ENCODE peak calls at places on chromosomes 13 and 19, in ten cellular contexts. One of them, this sample, is unnamed.

GRCh38 chr13:39641645-39642044 is 13.8 kb upstream of the COG6 start:
- DNase-seq in AG10803: no peak
- DNase-seq in fibroblast of the aortic adventitia: no peak
- DNase-seq in NB4: peak; percentile 52
- DNase-seq in endothelial cell: no peak
- DNase-seq in HCT116: no peak
- DNase-seq in IMR-90: no peak
- DNase-seq in HepG2: no peak
- DNase-seq in sigmoid colon: no peak
- DNase-seq in cardiac fibroblast: no peak
- DNase-seq in this sample: no peak

GRCh38 chr13:94431569-94431968 is 47.9 kb downstream of the DCT start:
- DNase-seq in AG10803: peak; percentile 46
- DNase-seq in fibroblast of the aortic adventitia: peak; percentile 57
- DNase-seq in NB4: no peak
- DNase-seq in endothelial cell: no peak
- DNase-seq in HCT116: no peak
- DNase-seq in IMR-90: peak; percentile 17
- DNase-seq in HepG2: no peak
- DNase-seq in sigmoid colon: no peak
- DNase-seq in cardiac fibroblast: peak; percentile 27
- DNase-seq in this sample: no peak

GRCh38 chr13:87536499-87536898 is 134.7 kb upstream of the SLITRK5 start:
- DNase-seq in AG10803: no peak
- DNase-seq in fibroblast of the aortic adventitia: no peak
- DNase-seq in NB4: no peak
- DNase-seq in endothelial cell: no peak
- DNase-seq in HCT116: no peak
- DNase-seq in IMR-90: no peak
- DNase-seq in HepG2: no peak
- DNase-seq in sigmoid colon: no peak
- DNase-seq in cardiac fibroblast: no peak
- DNase-seq in this sample: no peak

GRCh38 chr13:110108348-110109139 is 198.4 kb downstream of the COL4A1 start:
- DNase-seq in AG10803: peak; percentile 90
- DNase-seq in fibroblast of the aortic adventitia: peak; percentile 88
- DNase-seq in NB4: peak; percentile 91
- DNase-seq in endothelial cell: peak; percentile 77
- DNase-seq in HCT116: peak; percentile 53
- DNase-seq in IMR-90: peak; percentile 88
- DNase-seq in HepG2: peak; percentile 51
- DNase-seq in sigmoid colon: peak; percentile 93
- DNase-seq in cardiac fibroblast: peak; percentile 92
- DNase-seq in this sample: peak; percentile 52

GRCh38 chr19:14383898-14384669 is 2.8 kb downstream of the ADGRE5 start:
- DNase-seq in AG10803: peak; percentile 57
- DNase-seq in fibroblast of the aortic adventitia: peak; percentile 44
- DNase-seq in NB4: peak; percentile 90
- DNase-seq in endothelial cell: no peak
- DNase-seq in HCT116: no peak
- DNase-seq in IMR-90: peak; percentile 55
- DNase-seq in HepG2: no peak
- DNase-seq in sigmoid colon: peak; percentile 84
- DNase-seq in cardiac fibroblast: peak; percentile 61
- DNase-seq in this sample: no peak

GRCh38 chr19:46756544-46756888 is 10.3 kb upstream of the STRN4 start:
- DNase-seq in AG10803: no peak
- DNase-seq in fibroblast of the aortic adventitia: no peak
- DNase-seq in NB4: no peak
- DNase-seq in endothelial cell: no peak
- DNase-seq in HCT116: no peak
- DNase-seq in IMR-90: no peak
- DNase-seq in HepG2: no peak
- DNase-seq in sigmoid colon: peak; percentile 66
- DNase-seq in cardiac fibroblast: no peak
- DNase-seq in this sample: no peak

GRCh38 chr13:109479991-109480696 is 306.2 kb downstream of the IRS2 start:
- DNase-seq in AG10803: peak; percentile 51
- DNase-seq in fibroblast of the aortic adventitia: peak; percentile 37
- DNase-seq in NB4: no peak
- DNase-seq in endothelial cell: no peak
- DNase-seq in HCT116: no peak
- DNase-seq in IMR-90: peak; percentile 40
- DNase-seq in HepG2: no peak
- DNase-seq in sigmoid colon: no peak
- DNase-seq in cardiac fibroblast: peak; percentile 74
- DNase-seq in this sample: peak; percentile 54

GRCh38 chr13:40640845-40641458 is 25.5 kb downstream of the FOXO1 start:
- DNase-seq in AG10803: no peak
- DNase-seq in fibroblast of the aortic adventitia: no peak
- DNase-seq in NB4: peak; percentile 85
- DNase-seq in endothelial cell: no peak
- DNase-seq in HCT116: no peak
- DNase-seq in IMR-90: no peak
- DNase-seq in HepG2: no peak
- DNase-seq in sigmoid colon: no peak
- DNase-seq in cardiac fibroblast: no peak
- DNase-seq in this sample: no peak

GRCh38 chr13:48773531-48774275 is 120.0 kb downstream of the CYSLTR2 start:
- DNase-seq in AG10803: no peak
- DNase-seq in fibroblast of the aortic adventitia: no peak
- DNase-seq in NB4: no peak
- DNase-seq in endothelial cell: no peak
- DNase-seq in HCT116: no peak
- DNase-seq in IMR-90: peak; percentile 50
- DNase-seq in HepG2: no peak
- DNase-seq in sigmoid colon: no peak
- DNase-seq in cardiac fibroblast: no peak
- DNase-seq in this sample: no peak

GRCh38 chr13:48772908-48773307 is 119.2 kb downstream of the CYSLTR2 start:
- DNase-seq in AG10803: no peak
- DNase-seq in fibroblast of the aortic adventitia: no peak
- DNase-seq in NB4: no peak
- DNase-seq in endothelial cell: no peak
- DNase-seq in HCT116: no peak
- DNase-seq in IMR-90: no peak
- DNase-seq in HepG2: no peak
- DNase-seq in sigmoid colon: no peak
- DNase-seq in cardiac fibroblast: no peak
- DNase-seq in this sample: no peak

GRCh38 chr13:48770372-48770771 is 116.6 kb downstream of the CYSLTR2 start:
- DNase-seq in AG10803: no peak
- DNase-seq in fibroblast of the aortic adventitia: no peak
- DNase-seq in NB4: no peak
- DNase-seq in endothelial cell: no peak
- DNase-seq in HCT116: no peak
- DNase-seq in IMR-90: no peak
- DNase-seq in HepG2: no peak
- DNase-seq in sigmoid colon: no peak
- DNase-seq in cardiac fibroblast: no peak
- DNase-seq in this sample: no peak

GRCh38 chr13:48769107-48769704 is 115.5 kb downstream of the CYSLTR2 start:
- DNase-seq in AG10803: peak; percentile 92
- DNase-seq in fibroblast of the aortic adventitia: peak; percentile 97
- DNase-seq in NB4: peak; percentile 88
- DNase-seq in endothelial cell: peak; percentile 90
- DNase-seq in HCT116: peak; percentile 85
- DNase-seq in IMR-90: peak; percentile 91
- DNase-seq in HepG2: peak; percentile 82
- DNase-seq in sigmoid colon: peak; percentile 87
- DNase-seq in cardiac fibroblast: peak; percentile 95
- DNase-seq in this sample: peak; percentile 69
- TF ChIP-seq CTCF in AG10803: peak; percentile 100
- TF ChIP-seq CTCF in fibroblast of the aortic adventitia: peak; percentile 97
- TF ChIP-seq CTCF in NB4: peak; percentile 99
- TF ChIP-seq CTCF in endothelial cell: peak; percentile 99
- TF ChIP-seq CTCF in HCT116: peak; percentile 100
- TF ChIP-seq CTCF in IMR-90: peak; percentile 100
- TF ChIP-seq CTCF in HepG2: peak; percentile 98
- TF ChIP-seq CTCF in sigmoid colon: peak; percentile 98
- TF ChIP-seq CTCF in cardiac fibroblast: peak; percentile 97
- TF ChIP-seq CTCF in this sample: peak; percentile 97

GRCh38 chr19:6418562-6418932 is 6.1 kb downstream of the KHSRP start:
- DNase-seq in AG10803: no peak
- DNase-seq in fibroblast of the aortic adventitia: no peak
- DNase-seq in NB4: no peak
- DNase-seq in endothelial cell: no peak
- DNase-seq in HCT116: no peak
- DNase-seq in IMR-90: no peak
- DNase-seq in HepG2: no peak
- DNase-seq in sigmoid colon: no peak
- DNase-seq in cardiac fibroblast: no peak
- DNase-seq in this sample: no peak

GRCh38 chr19:6416658-6417405 is 7.8 kb downstream of the KHSRP start:
- DNase-seq in AG10803: no peak
- DNase-seq in fibroblast of the aortic adventitia: no peak
- DNase-seq in NB4: no peak
- DNase-seq in endothelial cell: no peak
- DNase-seq in HCT116: no peak
- DNase-seq in IMR-90: no peak
- DNase-seq in HepG2: no peak
- DNase-seq in sigmoid colon: no peak
- DNase-seq in cardiac fibroblast: no peak
- DNase-seq in this sample: no peak

GRCh38 chr19:6415592-6416190 is 8.9 kb downstream of the KHSRP start:
- DNase-seq in AG10803: no peak
- DNase-seq in fibroblast of the aortic adventitia: no peak
- DNase-seq in NB4: no peak
- DNase-seq in endothelial cell: no peak
- DNase-seq in HCT116: no peak
- DNase-seq in IMR-90: no peak
- DNase-seq in HepG2: no peak
- DNase-seq in sigmoid colon: peak; percentile 66
- DNase-seq in cardiac fibroblast: no peak
- DNase-seq in this sample: no peak

GRCh38 chr19:6414793-6415591 is 9.6 kb downstream of the KHSRP start:
- DNase-seq in AG10803: no peak
- DNase-seq in fibroblast of the aortic adventitia: no peak
- DNase-seq in NB4: no peak
- DNase-seq in endothelial cell: no peak
- DNase-seq in HCT116: no peak
- DNase-seq in IMR-90: no peak
- DNase-seq in HepG2: no peak
- DNase-seq in sigmoid colon: no peak
- DNase-seq in cardiac fibroblast: no peak
- DNase-seq in this sample: no peak

GRCh38 chr19:6417713-6418561 is 6.7 kb downstream of the KHSRP start:
- DNase-seq in AG10803: peak; percentile 13
- DNase-seq in fibroblast of the aortic adventitia: no peak
- DNase-seq in NB4: no peak
- DNase-seq in endothelial cell: peak; percentile 34
- DNase-seq in HCT116: no peak
- DNase-seq in IMR-90: peak; percentile 5
- DNase-seq in HepG2: no peak
- DNase-seq in sigmoid colon: peak; percentile 68
- DNase-seq in cardiac fibroblast: peak; percentile 24
- DNase-seq in this sample: no peak
- TF ChIP-seq CTCF in AG10803: peak; percentile 38
- TF ChIP-seq CTCF in fibroblast of the aortic adventitia: peak; percentile 59
- TF ChIP-seq CTCF in NB4: no peak
- TF ChIP-seq CTCF in endothelial cell: no peak
- TF ChIP-seq CTCF in HCT116: peak; percentile 50
- TF ChIP-seq CTCF in IMR-90: peak; percentile 36
- TF ChIP-seq CTCF in HepG2: peak; percentile 65
- TF ChIP-seq CTCF in sigmoid colon: peak; percentile 33
- TF ChIP-seq CTCF in cardiac fibroblast: peak; percentile 42
- TF ChIP-seq CTCF in this sample: peak; percentile 67

GRCh38 chr19:4606181-4606580 is 33.1 kb upstream of the TNFAIP8L1 start:
- DNase-seq in AG10803: no peak
- DNase-seq in fibroblast of the aortic adventitia: no peak
- DNase-seq in NB4: no peak
- DNase-seq in endothelial cell: no peak
- DNase-seq in HCT116: no peak
- DNase-seq in IMR-90: no peak
- DNase-seq in HepG2: no peak
- DNase-seq in sigmoid colon: no peak
- DNase-seq in cardiac fibroblast: no peak
- DNase-seq in this sample: no peak

GRCh38 chr19:4604912-4605311 is 34.4 kb upstream of the TNFAIP8L1 start:
- DNase-seq in AG10803: no peak
- DNase-seq in fibroblast of the aortic adventitia: no peak
- DNase-seq in NB4: no peak
- DNase-seq in endothelial cell: no peak
- DNase-seq in HCT116: no peak
- DNase-seq in IMR-90: no peak
- DNase-seq in HepG2: no peak
- DNase-seq in sigmoid colon: no peak
- DNase-seq in cardiac fibroblast: no peak
- DNase-seq in this sample: no peak

GRCh38 chr19:4602915-4603314 is 36.4 kb upstream of the TNFAIP8L1 start:
- DNase-seq in AG10803: no peak
- DNase-seq in fibroblast of the aortic adventitia: no peak
- DNase-seq in NB4: no peak
- DNase-seq in endothelial cell: no peak
- DNase-seq in HCT116: no peak
- DNase-seq in IMR-90: no peak
- DNase-seq in HepG2: no peak
- DNase-seq in sigmoid colon: no peak
- DNase-seq in cardiac fibroblast: no peak
- DNase-seq in this sample: no peak

GRCh38 chr19:4609878-4610511 is 29.3 kb upstream of the TNFAIP8L1 start:
- DNase-seq in AG10803: no peak
- DNase-seq in fibroblast of the aortic adventitia: no peak
- DNase-seq in NB4: peak; percentile 92
- DNase-seq in endothelial cell: no peak
- DNase-seq in HCT116: no peak
- DNase-seq in IMR-90: no peak
- DNase-seq in HepG2: no peak
- DNase-seq in sigmoid colon: no peak
- DNase-seq in cardiac fibroblast: no peak
- DNase-seq in this sample: no peak

DNA sequence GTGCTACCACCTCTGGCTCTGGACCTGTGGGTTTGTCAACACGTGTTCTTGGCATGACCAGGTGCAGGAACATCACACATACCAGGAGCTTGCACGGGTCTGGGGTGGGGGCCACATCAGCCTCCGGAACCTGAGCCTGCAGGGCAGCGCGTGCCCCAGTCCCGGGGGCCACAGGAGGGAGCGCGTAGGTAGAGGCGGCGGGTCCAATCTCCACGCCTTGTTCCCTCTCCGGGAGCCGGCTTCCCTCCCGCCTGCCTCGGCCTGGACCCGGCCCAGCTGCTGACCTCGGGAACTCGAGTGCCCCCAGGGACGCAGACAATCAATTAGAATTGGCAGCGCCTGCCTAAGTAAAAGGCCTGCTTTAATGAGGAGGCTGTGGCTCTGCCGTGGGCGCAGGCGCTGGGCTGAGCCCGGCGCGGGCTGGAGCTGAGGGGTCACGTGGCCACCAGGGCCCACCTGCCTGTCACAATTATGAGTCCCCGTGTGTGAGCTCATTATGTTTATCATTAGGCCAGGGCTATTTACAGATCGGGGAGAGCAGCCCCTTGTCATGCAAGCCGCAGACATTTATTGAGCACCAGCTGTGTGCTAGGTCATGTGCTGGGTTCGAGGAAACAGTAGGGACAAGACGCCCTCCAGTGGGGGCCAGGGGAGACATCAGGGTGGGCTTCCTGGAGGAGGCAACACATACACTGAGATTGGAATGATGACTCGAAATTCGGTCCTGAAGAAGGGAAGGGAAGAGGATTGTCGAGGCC is 32.2 kb upstream of the TNFAIP8L1 start:
- DNase-seq in AG10803: no peak
- DNase-seq in fibroblast of the aortic adventitia: peak; percentile 33
- DNase-seq in NB4: no peak
- DNase-seq in endothelial cell: no peak
- DNase-seq in HCT116: no peak
- DNase-seq in IMR-90: no peak
- DNase-seq in HepG2: no peak
- DNase-seq in sigmoid colon: no peak
- DNase-seq in cardiac fibroblast: no peak
- DNase-seq in this sample: no peak
- TF ChIP-seq CTCF in AG10803: no peak
- TF ChIP-seq CTCF in fibroblast of the aortic adventitia: no peak
- TF ChIP-seq CTCF in NB4: no peak
- TF ChIP-seq CTCF in endothelial cell: no peak
- TF ChIP-seq CTCF in HCT116: no peak
- TF ChIP-seq CTCF in IMR-90: no peak
- TF ChIP-seq CTCF in HepG2: peak; percentile 51
- TF ChIP-seq CTCF in sigmoid colon: no peak
- TF ChIP-seq CTCF in cardiac fibroblast: no peak
- TF ChIP-seq CTCF in this sample: no peak

GRCh38 chr19:58519087-58519354 is 589 bp downstream of the ZBTB45 start:
- DNase-seq in AG10803: peak; percentile 73
- DNase-seq in fibroblast of the aortic adventitia: peak; percentile 73
- DNase-seq in NB4: peak; percentile 85
- DNase-seq in endothelial cell: peak; percentile 74
- DNase-seq in HCT116: no peak
- DNase-seq in IMR-90: peak; percentile 74
- DNase-seq in HepG2: peak; percentile 73
- DNase-seq in sigmoid colon: peak; percentile 84
- DNase-seq in cardiac fibroblast: peak; percentile 77
- DNase-seq in this sample: peak; percentile 43
- TF ChIP-seq CTCF in AG10803: peak; percentile 72
- TF ChIP-seq CTCF in fibroblast of the aortic adventitia: peak; percentile 82
- TF ChIP-seq CTCF in NB4: peak; percentile 67
- TF ChIP-seq CTCF in endothelial cell: no peak
- TF ChIP-seq CTCF in HCT116: peak; percentile 51
- TF ChIP-seq CTCF in IMR-90: peak; percentile 71
- TF ChIP-seq CTCF in HepG2: peak; percentile 74
- TF ChIP-seq CTCF in sigmoid colon: no peak
- TF ChIP-seq CTCF in cardiac fibroblast: peak; percentile 80
- TF ChIP-seq CTCF in this sample: peak; percentile 68

This sample was measured in LNCaP clone FGC.